ENCODE peak calls at places on chromosome 15, in ten cellular contexts. Z is fibroblast of the aortic adventitia, W is keratinocyte, O is heart right ventricle, D is esophagus muscularis mucosa, L is GM12865, S is Peyer's patch, Q is BE2C, K is cardiac muscle cell, Y is fibroblast of lung. V is an unnamed sample.

GRCh38 chr15:59315914-59316428 is 56.7 kb downstream of the MYO1E start:
- DNase-seq in Z (peak; percentile 82), Y (peak; percentile 96), S (no peak), L (peak; percentile 40), K (peak; percentile 51), Q (no peak), W (no peak), D (no peak), O (no peak), V (peak; percentile 26)

GRCh38 chr15:89114974-89115373 is 26.7 kb downstream of the ABHD2 start:
- DNase-seq in Q (no peak), S (no peak), K (peak; percentile 55), O (no peak), Y (peak; percentile 80), L (no peak), W (no peak), D (no peak), Z (peak; percentile 87), V (no peak)

GRCh38 chr15:57216288-57216687 is 160.0 kb upstream of the CGNL1 start:
- DNase-seq in K (no peak), S (no peak), Q (no peak), D (no peak), L (no peak), Y (peak; percentile 92), Z (peak; percentile 85), O (no peak), W (no peak), V (no peak)

GRCh38 chr15:51444112-51444511 is 102.7 kb downstream of the GLDN start:
- DNase-seq in Y (no peak), S (no peak), K (no peak), D (no peak), W (no peak), O (no peak), L (no peak), Q (no peak), Z (no peak), V (no peak)

GRCh38 chr15:68578175-68578959 is 426 bp upstream of the CORO2B start:
- DNase-seq in W (no peak), D (no peak), K (peak; percentile 70), S (peak; percentile 40), O (peak; percentile 85), Y (peak; percentile 69), Q (peak; percentile 78), Z (peak; percentile 69), L (no peak), V (no peak)

GRCh38 chr15:74867562-74868458 is 5.4 kb downstream of the SCAMP2 start:
- DNase-seq in Z (no peak), L (no peak), W (no peak), K (no peak), Q (no peak), Y (no peak), O (no peak), D (no peak), S (no peak), V (no peak)

GRCh38 chr15:87144775-87145174 is 1065.1 kb downstream of the AGBL1 start:
- DNase-seq in Z (peak; percentile 82), S (no peak), Q (peak; percentile 35), O (no peak), W (no peak), Y (peak; percentile 87), K (no peak), D (no peak), L (no peak), V (no peak)

GRCh38 chr15:23854535-23855252 is 167.6 kb upstream of the NDN start:
- DNase-seq in K (no peak), Z (no peak), Q (no peak), W (no peak), S (no peak), O (no peak), Y (no peak), L (no peak), D (no peak), V (no peak)

GRCh38 chr15:83653639-83654378 is at the start of gene ADAMTSL3:
- DNase-seq in K (peak; percentile 78), O (peak; percentile 90), S (no peak), L (no peak), Z (peak; percentile 39), Q (peak; percentile 77), D (peak; percentile 93), Y (peak; percentile 50), W (no peak), V (no peak)

GRCh38 chr15:99123706-99124451 is 19.0 kb downstream of the SYNM start:
- DNase-seq in Q (peak; percentile 97), L (no peak), Y (peak; percentile 95), D (no peak), O (peak; percentile 82), S (peak; percentile 31), W (peak; percentile 64), K (peak; percentile 85), Z (peak; percentile 92), V (peak; percentile 53)

GRCh38 chr15:68767833-68768232 is 52.9 kb downstream of the ANP32A start:
- DNase-seq in L (no peak), O (no peak), Z (no peak), S (no peak), K (no peak), Q (no peak), D (peak; percentile 89), W (no peak), Y (no peak), V (no peak)

GRCh38 chr15:69978603-69979002 is 119.1 kb downstream of the TLE3 start:
- DNase-seq in Y (no peak), W (no peak), Z (no peak), D (no peak), O (no peak), L (no peak), K (no peak), S (no peak), Q (no peak), V (no peak)
- H3K4me3 ChIP-seq in Y (no peak overlapping the region), W (no peak overlapping the region), Z (no peak overlapping the region), D (no peak overlapping the region), O (no peak overlapping the region), L (no peak overlapping the region), K (no peak overlapping the region), S (no peak overlapping the region), Q (no peak overlapping the region), V (no peak overlapping the region)

DNA sequence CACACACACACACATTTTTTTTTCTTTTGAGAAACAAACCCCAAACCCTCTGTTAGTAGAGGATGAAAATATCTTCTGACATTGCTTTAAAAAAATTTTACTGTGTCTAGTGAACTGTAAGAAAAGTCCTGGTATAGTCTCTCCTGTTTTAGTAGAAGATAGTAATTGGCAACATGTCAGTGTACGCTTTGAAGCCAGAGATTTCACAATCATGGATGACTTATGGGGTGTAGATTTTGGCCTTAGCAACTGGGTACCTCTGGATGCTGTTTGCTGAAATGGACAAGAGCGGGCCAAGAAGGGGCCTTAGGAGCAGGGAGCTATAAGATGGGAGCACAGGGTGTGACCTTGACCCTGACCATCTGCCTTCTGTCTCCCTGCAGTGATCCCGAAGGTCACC is 266.6 kb downstream of the SLCO3A1 start:
- DNase-seq in Z (peak; percentile 54), W (no peak), D (no peak), S (no peak), K (no peak), O (no peak), Q (no peak), Y (no peak), L (no peak), V (no peak)
- H3K4me3 ChIP-seq in Z (no peak overlapping the region), W (no peak overlapping the region), D (no peak overlapping the region), S (no peak overlapping the region), K (no peak overlapping the region), O (no peak overlapping the region), Q (no peak overlapping the region), Y (no peak overlapping the region), L (no peak overlapping the region), V (no peak overlapping the region)

DNA sequence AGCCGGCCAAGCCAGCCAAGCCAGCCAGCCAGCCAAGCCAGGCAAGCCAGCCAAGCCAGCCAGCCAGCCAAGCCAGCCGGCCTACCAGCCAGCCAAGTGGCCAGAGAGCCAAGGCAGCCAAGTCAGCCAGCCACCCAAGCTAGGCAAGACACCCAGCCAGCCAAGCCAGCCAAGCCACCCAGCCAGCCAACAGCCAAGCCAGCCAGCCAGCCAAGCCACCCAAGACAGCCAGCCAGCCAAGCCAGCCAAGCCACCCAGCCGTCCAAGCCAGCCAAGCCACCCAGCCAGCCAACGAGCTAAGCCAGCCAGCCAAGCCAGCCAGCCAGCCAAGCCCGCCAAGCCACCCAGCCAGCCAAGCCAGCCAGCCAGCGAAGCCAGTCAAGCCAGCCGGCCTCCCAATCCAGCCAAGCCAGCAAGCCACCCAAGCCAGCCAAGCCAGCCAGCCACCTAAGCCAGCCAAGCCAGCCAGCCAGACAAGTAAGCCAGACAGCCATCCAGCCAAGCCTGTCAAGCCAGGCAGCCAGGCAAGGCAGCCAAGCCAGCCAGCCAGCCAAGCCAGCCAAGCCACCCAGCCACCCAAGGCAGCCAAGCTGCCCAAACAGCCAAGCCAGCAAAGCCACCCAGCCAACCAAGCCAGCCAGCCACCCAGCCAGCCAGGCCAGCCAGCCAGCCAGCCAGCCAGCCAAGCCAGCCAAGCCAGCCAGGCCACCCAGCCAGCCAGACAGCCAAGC is 200.5 kb downstream of the GOLGA6L6 start:
- DNase-seq in K (peak; percentile 46), S (peak; percentile 82), Q (peak; percentile 49), D (peak; percentile 98), W (no peak), Z (no peak), Y (no peak), O (peak; percentile 81), L (peak; percentile 46), V (no peak)
- H3K4me3 ChIP-seq in K (no peak overlapping the region), S (no peak overlapping the region), Q (no peak overlapping the region), D (no peak overlapping the region), W (no peak overlapping the region), Z (no peak overlapping the region), Y (no peak overlapping the region), O (no peak overlapping the region), L (no peak overlapping the region), V (no peak overlapping the region)

GRCh38 chr15:38610748-38611147 is 46.1 kb upstream of the RASGRP1 start:
- DNase-seq in Q (no peak), O (no peak), L (peak; percentile 36), W (no peak), S (no peak), D (no peak), K (no peak), Y (no peak), Z (no peak), V (no peak)

GRCh38 chr15:38609097-38609738 is 44.6 kb upstream of the RASGRP1 start:
- DNase-seq in Z (no peak), O (no peak), L (no peak), K (no peak), W (no peak), S (no peak), Y (no peak), D (no peak), Q (no peak), V (no peak)

GRCh38 chr15:38613085-38613484 is 48.5 kb upstream of the RASGRP1 start:
- DNase-seq in K (no peak), D (no peak), O (no peak), Y (no peak), L (no peak), W (no peak), Z (no peak), Q (no peak), S (no peak), V (no peak)

GRCh38 chr15:38612159-38612863 is 47.7 kb upstream of the RASGRP1 start:
- DNase-seq in D (no peak), W (no peak), O (no peak), S (no peak), Q (no peak), Y (no peak), L (no peak), Z (no peak), K (no peak), V (no peak)

GRCh38 chr15:38611228-38611627 is 46.6 kb upstream of the RASGRP1 start:
- DNase-seq in D (no peak), W (no peak), Q (no peak), K (no peak), O (no peak), S (no peak), Z (no peak), L (no peak), Y (no peak), V (no peak)
- H3K4me3 ChIP-seq in D (no peak overlapping the region), W (no peak overlapping the region), Q (no peak overlapping the region), K (no peak overlapping the region), O (no peak overlapping the region), S (no peak overlapping the region), Z (no peak overlapping the region), L (no peak overlapping the region), Y (no peak overlapping the region), V (no peak overlapping the region)

V was measured in LNCaP clone FGC.